ENCODE peak calls at places on chromosomes 13 and 19, in seven cellular contexts. P, Q, O, A, E, F and U are unnamed samples.

GRCh38 chr13:88097541-88097940 is 426.4 kb downstream of the SLITRK5 start:
- DNase-seq in P (no peak), Q (no peak), O (no peak), A (no peak), E (no peak), F (no peak), U (no peak)

GRCh38 chr19:55795021-55795420 is 26.1 kb downstream of the RFPL4AL1 start:
- DNase-seq in P (no peak), Q (no peak), O (no peak), A (no peak), E (no peak), F (no peak), U (no peak)

GRCh38 chr13:110471833-110472162 is 89.7 kb downstream of the RAB20 start:
- DNase-seq in P (no peak), Q (peak; percentile 21), O (no peak), A (no peak), E (peak; percentile 90), F (peak; percentile 74), U (no peak)

GRCh38 chr13:114142640-114143490 is 10.4 kb upstream of the RASA3 start:
- DNase-seq in P (no peak), Q (peak; percentile 92), O (peak; percentile 60), A (no peak), E (no peak), F (no peak), U (peak; percentile 82)

GRCh38 chr13:91714726-91715334 is 316.4 kb downstream of the GPC5 start:
- DNase-seq in P (no peak), Q (no peak), O (no peak), A (no peak), E (no peak), F (no peak), U (no peak)

GRCh38 chr19:45250216-45250831 is 747 bp upstream of the MARK4 start:
- DNase-seq in P (no peak), Q (no peak), O (no peak), A (no peak), E (no peak), F (no peak), U (peak; percentile 38)

GRCh38 chr13:96159731-96160130 is 69.8 kb downstream of the HS6ST3 start:
- DNase-seq in P (no peak), Q (no peak), O (no peak), A (no peak), E (no peak), F (no peak), U (peak; percentile 69)

GRCh38 chr13:72643339-72643989 is 84.0 kb downstream of the MZT1 start:
- DNase-seq in P (no peak), Q (peak; percentile 56), O (no peak), A (peak; percentile 40), E (peak; percentile 4), F (peak; percentile 67), U (peak; percentile 61)

GRCh38 chr19:46976845-46977320 is 42.8 kb upstream of the NPAS1 start:
- DNase-seq in P (no peak), Q (no peak), O (no peak), A (no peak), E (no peak), F (peak; percentile 69), U (no peak)

GRCh38 chr19:870963-871401 is 11.5 kb downstream of the CFD start:
- DNase-seq in P (no peak), Q (no peak), O (no peak), A (no peak), E (no peak), F (no peak), U (no peak)

GRCh38 chr13:22848539-22849052 is 332.2 kb upstream of the SGCG start:
- DNase-seq in P (no peak), Q (no peak), O (no peak), A (no peak), E (no peak), F (no peak), U (no peak)

GRCh38 chr19:56834564-56835375 is 5.8 kb downstream of the PEG3 start:
- DNase-seq in P (no peak), Q (no peak), O (no peak), A (no peak), E (no peak), F (no peak), U (no peak)

GRCh38 chr19:48877900-48878218 is 5.6 kb downstream of the PPP1R15A start:
- DNase-seq in P (no peak), Q (no peak), O (no peak), A (no peak), E (no peak), F (no peak), U (no peak)

GRCh38 chr13:102555914-102556553 is 40.8 kb upstream of the TPP2 start:
- DNase-seq in P (no peak), Q (no peak), O (no peak), A (no peak), E (peak; percentile 4), F (peak; percentile 58), U (peak; percentile 68)

GRCh38 chr13:75569576-75569975 is 20.0 kb downstream of the UCHL3 start:
- DNase-seq in P (no peak), Q (no peak), O (no peak), A (no peak), E (no peak), F (no peak), U (no peak)

GRCh38 chr13:51453959-51454703 is 1.3 kb upstream of the INTS6 start:
- DNase-seq in P (no peak), Q (peak; percentile 50), O (no peak), A (peak; percentile 8), E (peak; percentile 5), F (peak; percentile 27), U (peak; percentile 22)

GRCh38 chr19:18964121-18964520 is 23.1 kb upstream of the HOMER3 start:
- DNase-seq in P (no peak), Q (no peak), O (no peak), A (no peak), E (no peak), F (no peak), U (no peak)